ENCODE peak calls at places on chromosomes 7 and 10, in nine cellular contexts. A, S, T, X, Y, M, D, I and G are unnamed samples.

GRCh38 chr7:72325561-72325960 is 86.6 kb downstream of the CALN1 start:
- DNase-seq in A (no peak), S (no peak), T (no peak), X (no peak), Y (no peak), M (no peak), D (no peak), I (no peak), G (peak; percentile 78)

GRCh38 chr7:79789584-79790345 is 336.3 kb upstream of the MAGI2 start:
- DNase-seq in A (no peak), S (no peak), T (no peak), X (no peak), Y (no peak), M (no peak), D (peak; percentile 79), I (no peak), G (peak; percentile 34)

GRCh38 chr7:115844857-115845256 is 185.7 kb downstream of the TFEC start:
- DNase-seq in A (no peak), S (no peak), T (no peak), X (no peak), Y (no peak), M (no peak), D (no peak), I (no peak), G (no peak)

GRCh38 chr10:681670-682318 is 7.7 kb downstream of the DIP2C start:
- DNase-seq in A (no peak), S (peak; percentile 29), T (no peak), X (no peak), Y (no peak), M (no peak), D (peak; percentile 88), I (no peak), G (peak; percentile 75)

GRCh38 chr10:100847440-100847839 is 65.3 kb upstream of the SLF2 start:
- DNase-seq in A (no peak), S (no peak), T (peak; percentile 80), X (peak; percentile 84), Y (no peak), M (no peak), D (peak; percentile 22), I (no peak), G (peak; percentile 50)

GRCh38 chr7:74542558-74543117 is 88.9 kb downstream of the GTF2IRD1 start:
- DNase-seq in A (no peak), S (peak; percentile 90), T (no peak), X (no peak), Y (no peak), M (no peak), D (no peak), I (no peak), G (no peak)

GRCh38 chr7:140358771-140359095 is 39.6 kb downstream of the SLC37A3 start:
- DNase-seq in A (no peak), S (no peak), T (peak; percentile 76), X (peak; percentile 57), Y (peak; percentile 12), M (no peak), D (no peak), I (no peak), G (no peak)

GRCh38 chr7:144534196-144534595 is 130.7 kb upstream of the NOBOX start:
- DNase-seq in A (no peak), S (no peak), T (no peak), X (no peak), Y (no peak), M (no peak), D (no peak), I (no peak), G (no peak)

GRCh38 chr10:33276282-33276923 is 58.1 kb downstream of the NRP1 start:
- DNase-seq in A (no peak), S (no peak), T (no peak), X (no peak), Y (no peak), M (no peak), D (no peak), I (no peak), G (no peak)

GRCh38 chr10:70478191-70479160 is at the start of gene PALD1:
- DNase-seq in A (no peak), S (peak; percentile 94), T (peak; percentile 78), X (peak; percentile 68), Y (peak; percentile 53), M (peak; percentile 32), D (peak; percentile 61), I (peak; percentile 31), G (peak; percentile 51)